ENCODE peak calls at places on chromosomes 2 and 18, in four cellular contexts. J is dorsolateral prefrontal cortex, I is A549, W is astrocyte of the cerebellum. L is an unnamed sample.

GRCh38 chr18:34322365-34323289 is 97.9 kb upstream of the NOL4 start:
- DNase-seq in J (peak; percentile 56), W (peak; percentile 83), I (peak; percentile 51), L (no peak)

GRCh38 chr18:35010983-35011382 is 30.2 kb upstream of the MAPRE2 start:
- DNase-seq in W (no peak), I (no peak), J (no peak), L (no peak)

GRCh38 chr2:13114391-13114790 is 397.7 kb downstream of the TRIB2 start:
- DNase-seq in W (peak; percentile 1), J (no peak), I (no peak), L (no peak)

GRCh38 chr2:113041871-113042270 is 10.8 kb downstream of the IL36B start:
- DNase-seq in J (no peak), I (peak; percentile 11), W (no peak), L (no peak)

GRCh38 chr2:195312662-195313061 is 344.4 kb upstream of the SLC39A10 start:
- DNase-seq in J (no peak), I (no peak), W (no peak), L (no peak)

GRCh38 chr18:56321470-56321869 is 316.9 kb downstream of the TXNL1 start:
- DNase-seq in W (no peak), J (no peak), I (no peak), L (no peak)

GRCh38 chr2:96106991-96107882 is 9.1 kb downstream of the ADRA2B start:
- DNase-seq in W (no peak), J (peak; percentile 26), I (no peak), L (no peak)

GRCh38 chr2:220473611-220474010 is 846.2 kb downstream of the SLC4A3 start:
- DNase-seq in W (no peak), J (no peak), I (no peak), L (peak; percentile 82)

GRCh38 chr18:58579561-58580047 is 49.3 kb downstream of the ALPK2 start:
- DNase-seq in I (peak; percentile 79), W (no peak), J (no peak), L (peak; percentile 82)

GRCh38 chr2:45813003-45813601 is 161.6 kb downstream of the PRKCE start:
- DNase-seq in J (no peak), I (no peak), W (no peak), L (no peak)

GRCh38 chr2:142872900-142873724 is 4.4 kb upstream of the KYNU start:
- DNase-seq in I (peak; percentile 98), J (no peak), W (peak; percentile 59), L (peak; percentile 31)

DNA sequence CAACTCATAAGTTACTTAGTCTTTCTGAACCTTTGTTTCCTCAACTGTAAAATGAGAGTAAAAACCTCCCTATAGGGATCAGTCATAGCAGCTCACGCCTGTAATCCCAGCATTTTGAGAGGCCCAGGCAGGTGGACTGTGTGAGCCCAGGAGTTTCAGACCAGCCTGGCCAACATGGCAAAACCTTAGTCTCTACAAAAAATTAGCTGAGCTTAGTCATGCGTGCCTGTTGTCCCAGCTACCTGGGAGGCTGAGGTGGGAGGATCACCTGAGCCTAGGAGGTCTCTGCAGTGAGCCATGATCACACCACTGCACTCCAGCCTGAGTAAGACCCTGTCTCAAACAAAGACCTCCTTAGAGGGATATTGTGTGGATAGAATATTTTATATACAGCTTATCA is 2.3 kb downstream of the GPR155 start:
- DNase-seq in I (no peak), W (no peak), J (no peak), L (no peak)
- H3K4me3 ChIP-seq in I (no peak overlapping the region), W (no peak overlapping the region), J (peak overlapping the region; percentile 97), L (no peak overlapping the region)

GRCh38 chr2:237723023-237723422 is 75.6 kb upstream of the RBM44 start:
- DNase-seq in I (no peak), W (no peak), J (no peak), L (no peak)

GRCh38 chr2:237722616-237723015 is 76.0 kb upstream of the RBM44 start:
- DNase-seq in W (no peak), J (no peak), I (no peak), L (no peak)

GRCh38 chr2:237724811-237725478 is 73.6 kb upstream of the RBM44 start:
- DNase-seq in I (no peak), J (no peak), W (no peak), L (no peak)

GRCh38 chr2:237721828-237722227 is 76.8 kb upstream of the RBM44 start:
- DNase-seq in W (no peak), J (no peak), I (no peak), L (no peak)

GRCh38 chr2:237723613-237724012 is 75.0 kb upstream of the RBM44 start:
- DNase-seq in I (peak; percentile 72), J (no peak), W (no peak), L (no peak)
- TF ChIP-seq CTCF in I (no peak), J (no peak), W (no peak), L (no peak)

DNA sequence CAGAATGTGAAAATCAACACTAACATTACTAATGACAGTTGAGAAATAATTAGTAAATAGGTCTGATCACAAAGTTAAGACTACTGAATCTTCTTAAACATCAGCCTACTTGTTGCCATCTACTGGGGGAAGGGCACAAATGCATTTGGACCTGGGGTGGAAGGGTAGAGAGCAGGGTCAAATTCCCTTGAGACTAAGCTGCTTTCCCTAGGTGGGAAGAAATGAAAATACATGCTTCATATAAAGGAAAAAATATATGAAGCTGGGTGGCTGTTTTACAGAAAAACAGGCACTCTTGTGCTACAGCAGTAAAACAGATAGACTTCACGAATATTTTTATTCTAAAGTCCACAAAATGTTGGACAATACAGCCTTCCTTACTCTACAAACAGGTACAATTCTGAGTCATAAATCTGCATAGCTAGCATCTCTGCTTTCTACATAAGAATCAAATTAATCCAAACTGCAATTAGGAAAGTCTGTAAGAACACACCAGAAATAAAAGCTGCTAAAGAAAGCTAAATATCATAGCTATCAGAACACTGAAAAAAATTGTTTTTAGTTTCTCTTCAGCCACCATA is 10.9 kb downstream of the TRIP12 start:
- DNase-seq in I (peak; percentile 31), J (no peak), W (no peak), L (no peak)
- H3K4me3 ChIP-seq in I (no peak overlapping the region), J (no peak overlapping the region), W (no peak overlapping the region), L (no peak overlapping the region)

GRCh38 chr2:179355881-179356280 is 91.2 kb upstream of the SESTD1 start:
- DNase-seq in I (no peak), W (no peak), J (no peak), L (peak; percentile 27)

GRCh38 chr2:179349670-179350303 is 85.2 kb upstream of the SESTD1 start:
- DNase-seq in J (no peak), I (no peak), W (no peak), L (no peak)

GRCh38 chr2:179352181-179352580 is 87.5 kb upstream of the SESTD1 start:
- DNase-seq in J (no peak), W (no peak), I (no peak), L (no peak)

GRCh38 chr2:179354296-179354695 is 89.7 kb upstream of the SESTD1 start:
- DNase-seq in J (no peak), I (no peak), W (no peak), L (no peak)

DNA sequence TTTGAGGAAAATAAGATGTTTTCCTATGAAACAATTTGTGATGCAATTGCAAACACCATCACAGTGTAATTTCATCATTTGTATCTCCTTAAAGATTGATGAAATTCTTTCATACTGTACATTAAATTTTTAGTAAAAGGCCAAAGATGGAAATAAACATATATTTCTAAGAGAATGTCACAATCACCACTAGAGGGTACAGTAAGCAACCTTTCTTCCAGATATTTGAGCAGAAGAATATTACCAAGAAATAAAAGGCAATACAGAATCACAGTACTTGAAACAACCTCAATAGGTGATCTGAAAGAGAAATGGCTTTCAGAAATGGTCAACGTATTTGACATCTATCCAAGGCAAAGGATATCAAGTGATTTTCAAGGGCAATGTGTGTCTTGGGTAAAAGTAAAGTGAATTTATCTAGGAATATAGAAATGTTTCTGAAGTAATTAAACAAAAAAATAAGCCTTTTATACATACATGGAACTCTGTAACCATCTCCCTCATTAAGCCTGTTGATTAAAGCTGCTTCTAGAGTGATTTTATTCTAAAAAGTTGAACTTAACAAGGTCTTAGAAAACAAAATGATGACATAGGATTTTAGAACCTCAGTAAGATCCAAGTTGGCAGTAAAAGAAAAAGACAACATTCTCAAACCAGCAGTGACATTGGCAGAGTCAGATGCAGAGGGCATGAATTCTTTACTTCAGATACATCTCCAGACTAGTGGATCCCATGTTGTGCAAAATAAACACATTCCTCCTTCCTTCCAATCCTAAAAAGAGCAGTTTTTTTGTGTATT is 90.3 kb upstream of the SESTD1 start:
- DNase-seq in W (no peak), I (no peak), J (no peak), L (no peak)
- TF ChIP-seq CTCF in W (no peak), I (peak; percentile 19), J (peak; percentile 51), L (peak; percentile 40)

GRCh38 chr2:171419333-171419732 is 14.5 kb downstream of the METTL8 start:
- DNase-seq in W (no peak), J (no peak), I (no peak), L (no peak)

GRCh38 chr2:171411791-171412483 is 21.9 kb downstream of the METTL8 start:
- DNase-seq in I (no peak), J (no peak), W (no peak), L (no peak)

GRCh38 chr2:171420728-171421563 is 12.8 kb downstream of the METTL8 start:
- DNase-seq in J (no peak), I (no peak), W (no peak), L (no peak)

GRCh38 chr2:171412571-171412970 is 21.2 kb downstream of the METTL8 start:
- DNase-seq in W (no peak), J (no peak), I (no peak), L (no peak)

DNA sequence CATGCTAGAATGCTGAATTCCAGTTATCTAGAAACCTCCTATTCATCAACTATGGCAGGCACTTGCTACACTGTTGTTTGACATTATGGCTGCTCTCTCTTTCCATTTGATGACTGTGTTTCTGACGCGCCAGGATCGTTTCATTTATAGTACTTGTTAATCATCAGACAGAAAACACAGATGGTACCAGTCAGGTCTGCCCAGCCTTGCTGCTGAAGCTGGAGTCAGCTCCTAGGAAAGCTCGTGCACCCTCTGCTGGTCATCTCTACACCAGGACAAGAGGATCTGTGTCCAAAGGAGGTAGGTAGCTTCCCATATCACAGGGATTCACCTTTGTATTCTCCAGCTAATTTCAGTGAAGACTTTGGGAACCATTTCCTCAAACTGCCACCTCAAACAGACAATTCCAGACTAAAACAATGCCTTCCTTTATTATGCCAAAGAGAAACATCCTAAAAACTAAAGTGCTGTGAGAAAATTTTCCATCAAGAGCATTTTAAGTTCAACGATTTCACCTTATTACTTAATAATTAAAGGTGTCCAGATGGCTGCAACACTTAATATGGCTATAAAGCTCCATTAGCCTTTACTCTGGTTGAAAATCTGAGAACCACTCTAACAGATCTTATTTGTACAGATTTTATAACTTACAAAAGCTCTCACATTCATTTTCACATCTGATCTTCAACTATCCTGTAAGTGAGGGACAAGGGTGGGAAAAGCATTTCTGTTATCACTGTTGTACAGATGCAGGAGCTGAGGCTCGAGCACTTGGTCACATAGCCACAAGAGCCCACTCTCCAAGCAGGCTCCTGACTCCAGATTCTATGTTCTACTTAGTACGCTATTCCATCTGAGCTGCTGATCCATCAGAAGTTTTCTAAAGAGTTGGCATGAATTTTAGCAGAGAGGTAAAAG is 17.5 kb downstream of the METTL8 start:
- DNase-seq in J (peak; percentile 88), I (peak; percentile 94), W (peak; percentile 92), L (peak; percentile 94)
- H3K4me3 ChIP-seq in J (peak overlapping the region; percentile 19), I (no peak overlapping the region), W (no peak overlapping the region), L (no peak overlapping the region)

DNA sequence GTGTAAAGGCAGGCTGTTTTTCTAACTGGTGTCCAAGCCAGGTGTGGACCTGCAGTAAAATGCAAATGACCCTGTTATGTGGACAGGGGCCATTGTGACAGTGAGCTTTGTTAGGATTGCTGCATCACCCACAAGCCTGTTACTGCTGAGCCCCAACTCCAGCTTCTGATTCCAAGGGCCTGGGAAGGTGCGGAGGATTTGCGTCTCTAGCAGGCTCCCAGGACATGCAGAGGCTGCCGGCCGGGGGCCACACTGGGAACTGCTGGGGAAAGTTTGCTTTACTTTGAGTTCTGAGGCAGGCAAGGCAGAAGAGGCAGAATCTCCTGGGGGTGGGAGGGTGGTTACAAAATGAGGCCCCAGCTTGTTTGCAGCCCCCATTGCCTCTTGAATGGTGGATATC is 164.1 kb downstream of the GLI2 start:
- DNase-seq in I (no peak), W (no peak), J (no peak), L (no peak)
- TF ChIP-seq CTCF in I (no peak), W (no peak), J (no peak), L (no peak)

GRCh38 chr2:150479075-150479915 is 8.2 kb downstream of the RND3 start:
- DNase-seq in W (no peak), J (no peak), I (no peak), L (no peak)
- H3K4me3 ChIP-seq in W (no peak overlapping the region), J (no peak overlapping the region), I (peak overlapping the region; percentile 17), L (no peak overlapping the region)